ENCODE peak calls at places on chromosomes 13 and 19, in six cellular contexts. N, K, B, G, T and C are unnamed samples.

GRCh38 chr13:50366488-50367174 is 351.4 kb downstream of the KCNRG start:
- DNase-seq in N (no peak), K (no peak), B (no peak), G (no peak), T (no peak), C (peak; percentile 34)

GRCh38 chr13:51814825-51815650 is 11.1 kb upstream of the DHRS12 start:
- DNase-seq in N (no peak), K (no peak), B (peak; percentile 63), G (peak; percentile 79), T (peak; percentile 79), C (peak; percentile 82)

GRCh38 chr13:107843281-107843680 is 372.1 kb downstream of the LIG4 start:
- DNase-seq in N (no peak), K (no peak), B (no peak), G (no peak), T (no peak), C (no peak)

GRCh38 chr13:110638814-110639806 is 23.8 kb downstream of the NAXD start:
- DNase-seq in N (no peak), K (no peak), B (no peak), G (no peak), T (no peak), C (no peak)

GRCh38 chr19:45342911-45343310 is 2.4 kb downstream of the KLC3 start:
- DNase-seq in N (no peak), K (no peak), B (no peak), G (no peak), T (no peak), C (no peak)

GRCh38 chr13:88857256-88857655 is 1186.1 kb downstream of the SLITRK5 start:
- DNase-seq in N (no peak), K (no peak), B (no peak), G (no peak), T (no peak), C (no peak)

GRCh38 chr19:11130824-11131455 is 24.6 kb downstream of the SPC24 start:
- DNase-seq in N (peak; percentile 83), K (peak; percentile 18), B (peak; percentile 86), G (peak; percentile 78), T (peak; percentile 79), C (peak; percentile 90)

GRCh38 chr13:95184317-95184716 is 116.9 kb downstream of the ABCC4 start:
- DNase-seq in N (no peak), K (no peak), B (no peak), G (no peak), T (no peak), C (no peak)

GRCh38 chr19:6744381-6745288 is 5.2 kb downstream of the TRIP10 start:
- DNase-seq in N (peak; percentile 94), K (peak; percentile 72), B (peak; percentile 95), G (no peak), T (no peak), C (peak; percentile 62)

GRCh38 chr19:47156861-47157454 is 26.3 kb downstream of the SAE1 start:
- DNase-seq in N (no peak), K (peak; percentile 77), B (no peak), G (peak; percentile 26), T (peak; percentile 60), C (peak; percentile 9)

GRCh38 chr19:35879770-35880317 is 11.5 kb downstream of the APLP1 start:
- DNase-seq in N (peak; percentile 93), K (peak; percentile 72), B (peak; percentile 94), G (peak; percentile 69), T (peak; percentile 80), C (peak; percentile 81)

GRCh38 chr19:55005684-55006488 is 32.2 kb downstream of the GP6 start:
- DNase-seq in N (no peak), K (peak; percentile 71), B (peak; percentile 51), G (peak; percentile 48), T (peak; percentile 88), C (peak; percentile 51)

GRCh38 chr13:76879211-76879875 is 6.9 kb downstream of the KCTD12 start:
- DNase-seq in N (peak; percentile 60), K (peak; percentile 64), B (peak; percentile 78), G (peak; percentile 69), T (peak; percentile 97), C (no peak)

GRCh38 chr13:70894258-70894657 is 786.0 kb upstream of the KLHL1 start:
- DNase-seq in N (no peak), K (no peak), B (no peak), G (no peak), T (no peak), C (no peak)

GRCh38 chr19:50628146-50628545 is 11.5 kb downstream of the SYT3 start:
- DNase-seq in N (no peak), K (no peak), B (no peak), G (no peak), T (no peak), C (no peak)

GRCh38 chr19:16244091-16244490 is 46.4 kb downstream of the AP1M1 start:
- DNase-seq in N (no peak), K (no peak), B (no peak), G (no peak), T (no peak), C (no peak)

GRCh38 chr13:79485014-79485441 is 4.1 kb downstream of the NDFIP2 start:
- DNase-seq in N (no peak), K (peak; percentile 92), B (peak; percentile 33), G (no peak), T (peak; percentile 78), C (peak; percentile 94)

GRCh38 chr19:41324921-41325639 is 15.1 kb downstream of the CCDC97 start:
- DNase-seq in N (peak; percentile 82), K (peak; percentile 77), B (peak; percentile 82), G (peak; percentile 51), T (no peak), C (no peak)

GRCh38 chr13:23411706-23412105 is 21.8 kb downstream of the SACS start:
- DNase-seq in N (no peak), K (no peak), B (no peak), G (no peak), T (no peak), C (no peak)

GRCh38 chr13:77213644-77214043 is 113.2 kb downstream of the MYCBP2 start:
- DNase-seq in N (no peak), K (peak; percentile 70), B (no peak), G (no peak), T (no peak), C (no peak)

GRCh38 chr13:103009061-103009840 is 57.0 kb downstream of the SLC10A2 start:
- DNase-seq in N (no peak), K (no peak), B (no peak), G (no peak), T (no peak), C (no peak)

GRCh38 chr13:42047561-42048322 is 706 bp upstream of the DGKH start:
- DNase-seq in N (peak; percentile 48), K (peak; percentile 65), B (peak; percentile 28), G (peak; percentile 19), T (peak; percentile 36), C (peak; percentile 77)

GRCh38 chr13:110405597-110406450 is 98.7 kb downstream of the COL4A2 start:
- DNase-seq in N (no peak), K (peak; percentile 96), B (no peak), G (no peak), T (no peak), C (no peak)

GRCh38 chr13:25752957-25753540 is 298.8 kb downstream of the SHISA2 start:
- DNase-seq in N (peak; percentile 32), K (peak; percentile 94), B (peak; percentile 27), G (no peak), T (peak; percentile 68), C (peak; percentile 8)

GRCh38 chr13:76813874-76814273 is 72.3 kb downstream of the KCTD12 start:
- DNase-seq in N (no peak), K (no peak), B (no peak), G (no peak), T (peak; percentile 88), C (peak; percentile 89)

GRCh38 chr19:51702103-51702753 is 9.1 kb downstream of the SPACA6 start:
- DNase-seq in N (peak; percentile 82), K (no peak), B (peak; percentile 90), G (peak; percentile 41), T (no peak), C (peak; percentile 25)

GRCh38 chr13:29457299-29457698 is 138.2 kb downstream of the SLC7A1 start:
- DNase-seq in N (no peak), K (peak; percentile 94), B (no peak), G (no peak), T (no peak), C (no peak)
- H3K27ac ChIP-seq in N (no peak overlapping the region), K (no peak overlapping the region), B (no peak overlapping the region), G (no peak overlapping the region), T (no peak overlapping the region), C (no peak overlapping the region)

DNA sequence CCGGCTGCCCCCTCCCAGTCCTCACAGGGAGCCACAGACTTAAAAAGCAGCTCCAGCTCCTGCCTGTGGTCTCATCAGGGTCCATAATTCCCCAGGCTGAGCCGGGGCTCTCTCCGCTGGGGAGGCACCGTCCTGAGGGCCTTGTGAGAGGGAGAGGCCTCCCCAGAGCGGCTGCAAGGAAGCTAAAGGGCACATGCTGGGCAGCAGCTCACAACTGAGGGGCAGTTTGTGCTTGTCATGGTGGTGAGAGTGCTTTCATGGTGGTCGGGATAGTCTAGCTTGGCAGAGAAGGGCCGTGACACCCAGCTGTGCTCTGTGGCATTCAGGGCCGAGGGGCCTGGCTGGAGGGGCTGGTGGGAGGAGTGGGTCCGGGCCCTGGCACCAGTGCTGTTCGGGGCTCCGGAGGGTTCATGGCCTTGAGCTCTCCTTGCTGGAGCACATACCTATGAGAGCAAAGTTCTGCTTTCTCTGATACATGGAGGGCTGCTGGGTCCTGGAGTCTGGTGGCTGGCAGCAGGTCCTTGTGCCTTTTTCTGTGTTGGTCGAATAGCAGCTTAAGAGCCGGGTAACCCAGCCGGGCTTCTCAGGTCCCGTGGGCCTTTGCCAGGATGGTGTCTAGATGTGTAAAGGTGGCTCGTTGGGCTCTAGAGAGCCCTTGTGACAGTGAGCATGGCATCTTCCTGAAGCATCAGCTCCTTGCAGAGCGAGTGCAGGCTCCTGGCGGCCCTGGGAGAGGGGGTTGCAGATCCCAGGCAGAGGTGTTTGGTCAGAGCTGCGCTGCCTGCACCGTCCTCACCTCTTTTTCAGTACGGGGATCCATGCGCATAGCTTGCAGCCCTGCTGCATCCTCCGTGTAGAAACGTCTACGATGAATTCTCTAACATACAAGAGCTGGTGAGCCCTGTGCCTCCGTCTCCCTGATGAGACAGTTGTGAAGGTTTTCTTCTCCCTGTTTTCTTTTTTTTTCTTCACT is 8.8 kb downstream of the UPF1 start:
- DNase-seq in N (no peak), K (no peak), B (no peak), G (no peak), T (no peak), C (no peak)
- H3K27ac ChIP-seq in N (no peak overlapping the region), K (no peak overlapping the region), B (peak overlapping the region; percentile 68), G (no peak overlapping the region), T (no peak overlapping the region), C (no peak overlapping the region)

GRCh38 chr19:12365372-12366162 is at the start of gene ZNF442:
- DNase-seq in N (peak; percentile 94), K (peak; percentile 92), B (peak; percentile 98), G (peak; percentile 85), T (peak; percentile 92), C (peak; percentile 95)

GRCh38 chr19:12365094-12365371 is 450 bp downstream of the ZNF442 start:
- DNase-seq in N (no peak), K (peak; percentile 22), B (no peak), G (no peak), T (peak; percentile 11), C (peak; percentile 29)

GRCh38 chr19:12364391-12365093 is 941 bp downstream of the ZNF442 start:
- DNase-seq in N (peak; percentile 13), K (peak; percentile 3), B (no peak), G (peak; percentile 11), T (peak; percentile 2), C (no peak)
- H3K27ac ChIP-seq in N (peak overlapping the region; percentile 87), K (no peak overlapping the region), B (peak overlapping the region; percentile 96), G (peak overlapping the region; percentile 34), T (peak overlapping the region; percentile 43), C (peak overlapping the region; percentile 81)

DNA sequence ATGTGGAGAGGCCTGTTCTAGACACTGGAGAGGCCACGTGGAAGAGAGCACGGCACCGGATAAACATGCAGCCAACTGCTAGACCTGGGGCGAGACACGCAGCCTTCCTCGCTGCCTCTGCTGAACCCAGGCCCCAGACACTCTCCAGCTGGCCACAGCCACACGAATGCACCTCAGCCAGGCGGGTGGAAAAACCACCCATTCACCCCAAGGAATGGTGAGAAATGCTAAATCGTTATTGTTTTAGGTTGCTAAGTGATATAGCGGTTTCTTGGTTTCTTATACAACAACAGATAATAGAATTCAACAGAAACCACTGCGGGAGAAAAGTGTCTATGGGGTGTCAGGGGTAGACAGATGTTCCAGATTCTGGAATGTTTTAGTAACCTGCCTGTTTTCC is 52.5 kb downstream of the STK24 start:
- DNase-seq in N (no peak), K (no peak), B (no peak), G (no peak), T (no peak), C (no peak)
- H3K27ac ChIP-seq in N (no peak overlapping the region), K (no peak overlapping the region), B (no peak overlapping the region), G (no peak overlapping the region), T (no peak overlapping the region), C (no peak overlapping the region)